ENCODE peak calls at places on chromosomes 7 and 10, in eight cellular contexts. T is cardiac septum; L is NCI-H69; I is CD8-positive, alpha-beta memory T cell; J is effector CD4-positive, alpha-beta T cell; K is stimulated activated naive B cell treated with anti-CD40 and anti-IgM and Interleukin-4, amounts not matched to agents 10 μg/mL and 1 μg/mL and 100 μg/mL, for 72 hours; P is adrenal gland; A is GM04504. C is an unnamed sample.

GRCh38 chr7:74292757-74293576 is 3.8 kb downstream of the CLIP2 start:
- DNase-seq in T (no peak), L (peak; percentile 19), I (no peak), J (no peak), K (no peak), P (no peak), A (no peak), C (no peak)

GRCh38 chr7:135994466-135995205 is 17.5 kb upstream of the MTPN start:
- DNase-seq in T (no peak), L (no peak), I (no peak), J (no peak), K (no peak), P (no peak), A (no peak), C (no peak)

GRCh38 chr10:15744217-15744865 is 24.6 kb upstream of the ITGA8 start:
- DNase-seq in T (no peak), L (peak; percentile 51), I (no peak), J (peak; percentile 8), K (peak; percentile 5), P (peak; percentile 28), A (no peak), C (no peak)

GRCh38 chr10:126060232-126060935 is 164.0 kb downstream of the FANK1 start:
- DNase-seq in T (no peak), L (no peak), I (no peak), J (no peak), K (no peak), P (peak; percentile 76), A (peak; percentile 82), C (no peak)

GRCh38 chr10:14010083-14010551 is 320.6 kb downstream of the FRMD4A start:
- DNase-seq in T (no peak), L (peak; percentile 77), I (no peak), J (no peak), K (no peak), P (no peak), A (no peak), C (no peak)

GRCh38 chr7:4189151-4189570 is 492.9 kb upstream of the FOXK1 start:
- DNase-seq in T (peak; percentile 86), L (peak; percentile 98), I (no peak), J (no peak), K (no peak), P (peak; percentile 40), A (no peak), C (no peak)

GRCh38 chr10:62045765-62046521 is 144.4 kb downstream of the ARID5B start:
- DNase-seq in T (no peak), L (peak; percentile 30), I (no peak), J (no peak), K (no peak), P (no peak), A (peak; percentile 76), C (no peak)

GRCh38 chr10:86411281-86411841 is 44.8 kb upstream of the GRID1 start:
- DNase-seq in T (no peak), L (no peak), I (no peak), J (no peak), K (peak; percentile 39), P (no peak), A (peak; percentile 81), C (no peak)

GRCh38 chr10:101063548-101064414 is 2.0 kb downstream of the KAZALD1 start:
- DNase-seq in T (no peak), L (peak; percentile 78), I (no peak), J (no peak), K (no peak), P (no peak), A (no peak), C (no peak)

GRCh38 chr7:443279-443833 is 76.3 kb downstream of the PDGFA start:
- DNase-seq in T (no peak), L (no peak), I (no peak), J (no peak), K (no peak), P (no peak), A (no peak), C (no peak)

GRCh38 chr7:116433246-116433645 is 66.3 kb upstream of the CAV2 start:
- DNase-seq in T (no peak), L (no peak), I (no peak), J (no peak), K (no peak), P (no peak), A (no peak), C (no peak)

GRCh38 chr7:410395-410910 is 109.2 kb downstream of the PDGFA start:
- DNase-seq in T (no peak), L (no peak), I (no peak), J (no peak), K (no peak), P (no peak), A (no peak), C (no peak)

GRCh38 chr7:12199363-12199762 is 11.7 kb upstream of the TMEM106B start:
- DNase-seq in T (no peak), L (no peak), I (no peak), J (no peak), K (no peak), P (no peak), A (no peak), C (no peak)

GRCh38 chr10:12771956-12772355 is 229.6 kb downstream of the CCDC3 start:
- DNase-seq in T (no peak), L (no peak), I (no peak), J (no peak), K (no peak), P (no peak), A (no peak), C (no peak)

GRCh38 chr10:31188792-31189406 is 130.1 kb upstream of the ZEB1 start:
- DNase-seq in T (no peak), L (no peak), I (no peak), J (no peak), K (no peak), P (no peak), A (no peak), C (no peak)

GRCh38 chr10:50347394-50347802 is 96.1 kb upstream of the ASAH2 start:
- DNase-seq in T (no peak), L (no peak), I (no peak), J (no peak), K (peak; percentile 12), P (no peak), A (no peak), C (no peak)

GRCh38 chr7:21370283-21370982 is 57.5 kb upstream of the SP4 start:
- DNase-seq in T (no peak), L (peak; percentile 33), I (no peak), J (no peak), K (no peak), P (no peak), A (no peak), C (no peak)

GRCh38 chr10:98259606-98260319 is 8.2 kb downstream of the LOXL4 start:
- DNase-seq in T (no peak), L (no peak), I (no peak), J (no peak), K (no peak), P (no peak), A (no peak), C (no peak)

GRCh38 chr7:40073239-40073638 is 61.2 kb downstream of the MPLKIP start:
- DNase-seq in T (no peak), L (no peak), I (no peak), J (no peak), K (no peak), P (no peak), A (no peak), C (no peak)

GRCh38 chr7:77269360-77270075 is 69.9 kb upstream of the FGL2 start:
- DNase-seq in T (no peak), L (no peak), I (no peak), J (no peak), K (no peak), P (no peak), A (no peak), C (no peak)

GRCh38 chr7:33649476-33650441 is 255.6 kb upstream of the BMPER start:
- DNase-seq in T (no peak), L (no peak), I (no peak), J (no peak), K (no peak), P (no peak), A (no peak), C (no peak)

GRCh38 chr10:25026463-25026862 is 10.1 kb downstream of the THNSL1 start:
- DNase-seq in T (no peak), L (peak; percentile 9), I (no peak), J (no peak), K (no peak), P (no peak), A (no peak), C (no peak)

GRCh38 chr7:16661924-16662323 is 15.9 kb downstream of the BZW2 start:
- DNase-seq in T (no peak), L (no peak), I (no peak), J (no peak), K (no peak), P (no peak), A (no peak), C (no peak)

GRCh38 chr7:22814261-22815208 is 8.1 kb downstream of the TOMM7 start:
- DNase-seq in T (no peak), L (peak; percentile 33), I (no peak), J (no peak), K (no peak), P (no peak), A (no peak), C (no peak)

GRCh38 chr10:22017283-22018020 is 13.9 kb upstream of the DNAJC1 start:
- DNase-seq in T (no peak), L (peak; percentile 20), I (no peak), J (no peak), K (no peak), P (no peak), A (no peak), C (no peak)

GRCh38 chr7:100588438-100588837 is 2.3 kb downstream of the FBXO24 start:
- DNase-seq in T (no peak), L (peak; percentile 9), I (no peak), J (no peak), K (no peak), P (no peak), A (no peak), C (no peak)

GRCh38 chr7:158420591-158421340 is 166.9 kb downstream of the PTPRN2 start:
- DNase-seq in T (peak; percentile 43), L (no peak), I (no peak), J (no peak), K (no peak), P (no peak), A (no peak), C (no peak)

GRCh38 chr10:6912929-6913328 is 332.9 kb upstream of the PRKCQ start:
- DNase-seq in T (no peak), L (no peak), I (no peak), J (no peak), K (no peak), P (no peak), A (no peak), C (no peak)

GRCh38 chr7:104960741-104961479 is 53.1 kb upstream of the KMT2E start:
- DNase-seq in T (no peak), L (no peak), I (no peak), J (no peak), K (no peak), P (peak; percentile 47), A (no peak), C (no peak)

GRCh38 chr7:112665709-112666108 is 124.5 kb downstream of the TMEM168 start:
- DNase-seq in T (no peak), L (peak; percentile 23), I (no peak), J (no peak), K (no peak), P (no peak), A (no peak), C (no peak)

GRCh38 chr10:58919927-58920654 is 256.4 kb upstream of the PHYHIPL start:
- DNase-seq in T (no peak), L (peak; percentile 93), I (no peak), J (no peak), K (no peak), P (peak; percentile 23), A (peak; percentile 71), C (no peak)

GRCh38 chr7:132065193-132065972 is 509.0 kb upstream of the PODXL start:
- DNase-seq in T (no peak), L (no peak), I (no peak), J (no peak), K (no peak), P (peak; percentile 60), A (peak; percentile 93), C (no peak)